ENCODE peak calls at places on chromosomes 2 and 18, in seven cellular contexts. F, O, T, M, X, B and H are unnamed samples.

GRCh38 chr2:10750610-10751009 is 29.2 kb downstream of the ATP6V1C2 start:
- DNase-seq in F (no peak), O (no peak), T (no peak), M (no peak), X (no peak), B (no peak), H (no peak)

GRCh38 chr2:5926896-5927512 is 234.8 kb downstream of the SOX11 start:
- DNase-seq in F (peak), O (no peak), T (no peak), M (no peak), X (no peak), B (no peak), H (no peak)

GRCh38 chr2:237201461-237202287 is 116.0 kb downstream of the COPS8 start:
- DNase-seq in F (no peak), O (no peak), T (peak), M (no peak), X (no peak), B (peak), H (no peak)

GRCh38 chr2:189798312-189799029 is 14.2 kb downstream of the PMS1 start:
- DNase-seq in F (no peak), O (peak), T (peak), M (no peak), X (no peak), B (peak), H (no peak)

GRCh38 chr2:25339791-25340339 is 1.9 kb downstream of the DNMT3A start:
- DNase-seq in F (peak), O (no peak), T (no peak), M (no peak), X (peak), B (no peak), H (no peak)

GRCh38 chr2:126700677-126701076 is 44.7 kb downstream of the GYPC start:
- DNase-seq in F (no peak), O (no peak), T (peak), M (no peak), X (no peak), B (peak), H (no peak)

GRCh38 chr18:21053127-21053526 is 58.5 kb downstream of the ROCK1 start:
- DNase-seq in F (no peak), O (no peak), T (peak), M (no peak), X (no peak), B (peak), H (no peak)

GRCh38 chr2:113822087-113822805 is 65.8 kb upstream of the SLC35F5 start:
- DNase-seq in F (no peak), O (no peak), T (no peak), M (no peak), X (no peak), B (no peak), H (no peak)

GRCh38 chr2:207895236-207895860 is 125.6 kb upstream of the FZD5 start:
- DNase-seq in F (no peak), O (no peak), T (no peak), M (no peak), X (no peak), B (no peak), H (no peak)

GRCh38 chr2:95007061-95007609 is 18.4 kb upstream of the MAL start:
- DNase-seq in F (no peak), O (no peak), T (no peak), M (no peak), X (no peak), B (no peak), H (no peak)

GRCh38 chr2:182943339-182943738 is 76.9 kb upstream of the FRZB start:
- DNase-seq in F (no peak), O (no peak), T (no peak), M (no peak), X (no peak), B (no peak), H (no peak)

GRCh38 chr18:12038661-12039417 is 54.8 kb upstream of the ANKRD62 start:
- DNase-seq in F (peak), O (peak), T (peak), M (peak), X (peak), B (peak), H (peak)

GRCh38 chr2:145715601-145716000 is 1195.7 kb upstream of the ZEB2 start:
- DNase-seq in F (no peak), O (no peak), T (no peak), M (no peak), X (no peak), B (no peak), H (no peak)

GRCh38 chr2:172429351-172429968 is 2.1 kb downstream of the ITGA6 start:
- DNase-seq in F (no peak), O (no peak), T (peak), M (no peak), X (no peak), B (no peak), H (no peak)

GRCh38 chr2:100067796-100068195 is 74.6 kb downstream of the AFF3 start:
- DNase-seq in F (no peak), O (no peak), T (no peak), M (no peak), X (no peak), B (no peak), H (no peak)

GRCh38 chr2:61340242-61340641 is 130.6 kb downstream of the USP34 start:
- DNase-seq in F (no peak), O (no peak), T (peak), M (no peak), X (no peak), B (peak), H (no peak)

GRCh38 chr2:193103064-193103463 is 908.3 kb upstream of the TMEFF2 start:
- DNase-seq in F (no peak), O (no peak), T (peak), M (no peak), X (no peak), B (peak), H (no peak)

GRCh38 chr18:69002233-69002632 is 204.4 kb downstream of the CCDC102B start:
- DNase-seq in F (no peak), O (no peak), T (no peak), M (no peak), X (no peak), B (no peak), H (no peak)

GRCh38 chr2:12856934-12857660 is 140.4 kb downstream of the TRIB2 start:
- DNase-seq in F (no peak), O (no peak), T (peak), M (no peak), X (no peak), B (no peak), H (no peak)

GRCh38 chr18:5466256-5466655 is 77.5 kb downstream of the EPB41L3 start:
- DNase-seq in F (no peak), O (no peak), T (no peak), M (no peak), X (no peak), B (no peak), H (no peak)

GRCh38 chr2:223418800-223419199 is 183.4 kb downstream of the SCG2 start:
- DNase-seq in F (no peak), O (no peak), T (no peak), M (no peak), X (no peak), B (no peak), H (no peak)
- H3K27ac ChIP-seq in F (no peak), O (no peak), T (peak), M (no peak), X (no peak), B (no peak), H (no peak)

DNA sequence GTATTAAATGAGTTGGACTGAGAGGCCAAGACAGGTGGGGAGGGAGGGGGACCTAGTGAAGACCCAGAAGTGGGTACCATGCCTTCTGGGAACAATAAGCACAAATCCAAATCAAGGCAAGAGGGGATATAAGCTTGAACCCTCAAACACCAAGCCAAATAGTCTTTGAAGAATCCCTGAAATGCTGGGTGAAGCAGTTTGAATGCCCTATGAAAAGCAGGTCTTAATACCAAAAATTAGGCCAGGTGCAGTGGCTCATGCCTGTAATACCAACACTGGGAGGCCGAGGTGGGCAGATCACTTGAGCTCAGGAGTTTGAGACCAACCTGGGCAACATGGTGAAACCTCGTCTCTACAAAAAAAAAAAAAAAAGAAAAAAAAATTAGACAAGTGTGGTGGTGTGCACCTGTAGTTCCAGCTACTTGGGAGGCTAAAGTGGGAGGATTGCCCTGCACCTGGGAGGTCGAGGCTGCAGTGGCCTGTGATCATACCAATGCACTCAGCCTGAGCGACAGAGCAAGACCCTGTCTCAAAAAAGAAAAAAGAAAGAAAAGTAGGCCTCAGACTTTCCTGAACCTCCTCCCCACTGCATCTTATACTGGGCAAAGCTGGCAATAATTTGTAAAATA is 3.5 kb downstream of the PCBP1 start:
- DNase-seq in F (no peak), O (no peak), T (no peak), M (no peak), X (no peak), B (no peak), H (no peak)
- H3K27ac ChIP-seq in F (peak), O (peak), T (peak), M (peak), X (no peak), B (no peak), H (no peak)

DNA sequence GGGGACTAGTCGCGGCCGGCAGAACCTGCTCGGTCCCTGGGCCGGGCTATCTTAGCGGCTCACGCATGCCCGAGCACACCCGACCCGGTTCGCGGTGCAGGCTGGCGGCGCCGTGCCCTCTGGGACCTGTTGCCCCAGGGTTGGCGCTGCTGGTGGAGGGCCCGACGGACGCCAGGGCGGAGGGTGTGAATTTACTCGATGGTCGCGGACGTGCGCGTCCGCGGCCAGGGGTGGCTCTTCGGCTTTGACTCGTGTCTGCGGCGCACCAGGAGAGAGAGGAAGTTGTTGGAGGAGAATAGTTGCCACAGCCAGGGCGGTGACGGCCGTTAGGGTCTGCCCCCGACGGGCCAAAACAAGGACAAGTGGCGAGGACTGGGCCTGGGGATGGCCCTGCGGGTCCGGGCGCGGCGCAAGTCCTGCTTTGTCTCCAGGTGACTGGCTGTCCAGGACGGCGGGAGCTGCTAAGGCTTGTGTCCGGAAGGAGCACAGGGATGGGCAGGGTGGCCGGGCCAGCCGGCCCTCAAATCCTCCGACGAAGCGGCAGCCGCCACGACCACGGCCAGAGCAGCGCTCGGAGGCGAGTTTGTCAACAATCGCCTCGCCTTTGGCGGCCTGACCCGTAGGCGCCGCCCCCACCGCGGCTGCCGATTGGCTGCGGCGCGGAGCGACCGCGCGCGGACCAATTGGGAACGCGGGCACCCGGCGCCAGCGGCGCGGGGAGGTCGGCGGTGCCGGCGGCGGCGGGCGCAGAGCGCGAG is 1.3 kb downstream of the BCL2L11 start:
- DNase-seq in F (peak), O (peak), T (peak), M (peak), X (peak), B (peak), H (peak)
- H3K27ac ChIP-seq in F (peak), O (peak), T (no peak), M (peak), X (no peak), B (peak), H (peak)

GRCh38 chr2:57776916-57777315 is 269.7 kb upstream of the VRK2 start:
- DNase-seq in F (no peak), O (no peak), T (no peak), M (no peak), X (no peak), B (no peak), H (no peak)

GRCh38 chr2:57782587-57782986 is 264.0 kb upstream of the VRK2 start:
- DNase-seq in F (no peak), O (no peak), T (no peak), M (no peak), X (no peak), B (no peak), H (no peak)
- H3K27ac ChIP-seq in F (no peak), O (no peak), T (no peak), M (no peak), X (no peak), B (no peak), H (no peak)

DNA sequence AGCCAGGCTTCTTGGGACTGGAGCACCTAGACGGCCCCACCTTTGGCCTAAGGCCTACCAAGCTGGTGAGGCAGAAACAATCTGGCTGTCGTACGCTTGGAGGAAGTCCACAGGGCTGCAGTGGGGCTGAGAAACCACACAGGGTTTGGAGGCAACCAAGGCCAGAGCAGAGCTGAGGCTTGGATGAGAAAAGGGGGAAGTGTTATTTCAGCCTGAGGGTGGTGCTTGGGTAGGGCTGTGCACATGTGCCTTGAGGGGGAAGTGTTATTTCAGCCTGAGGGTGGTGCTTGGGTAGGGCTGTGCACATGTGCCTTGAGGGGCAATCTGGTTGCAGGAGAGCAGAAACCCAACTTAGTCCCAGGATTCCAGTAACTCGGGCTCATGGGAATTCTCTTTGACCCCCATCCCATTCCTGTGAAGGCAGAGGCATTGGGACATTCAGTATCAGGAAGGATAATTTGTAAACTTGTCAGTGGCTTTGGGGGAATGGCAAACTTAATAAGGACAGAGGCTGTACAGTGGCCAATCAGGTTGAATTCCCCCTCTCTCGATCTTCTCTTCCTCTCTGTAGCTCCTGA is 973 bp upstream of the FBXO41 start:
- DNase-seq in F (no peak), O (peak), T (no peak), M (no peak), X (no peak), B (no peak), H (no peak)
- H3K27ac ChIP-seq in F (no peak), O (peak), T (no peak), M (no peak), X (no peak), B (peak), H (no peak)

DNA sequence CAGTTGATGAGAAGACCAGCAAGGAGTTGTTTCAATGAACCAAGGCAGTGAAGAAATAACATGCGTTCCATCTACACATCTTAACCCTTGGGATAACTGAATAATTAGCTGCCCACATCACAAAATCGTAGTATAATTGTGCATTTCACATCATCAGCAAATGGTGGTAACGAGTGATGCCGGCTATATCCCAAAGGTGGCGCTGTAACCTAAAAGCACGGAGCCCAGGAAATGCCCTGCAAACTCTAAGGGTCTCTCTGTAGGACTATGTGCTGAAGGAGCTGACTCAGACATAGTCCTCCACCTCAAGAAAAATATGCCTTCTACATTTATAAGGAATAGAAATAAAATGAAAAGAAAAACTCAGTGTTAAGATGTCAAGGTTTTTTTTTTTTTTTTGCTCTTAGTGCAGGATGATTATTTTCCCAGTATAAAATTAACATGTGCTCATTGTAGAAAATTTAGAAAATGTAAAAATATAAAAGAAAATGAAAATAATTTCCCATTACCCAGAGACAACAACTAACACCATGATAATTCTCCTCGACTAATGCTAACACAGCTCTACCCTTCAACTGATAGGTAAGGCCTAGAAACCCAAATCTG is 23.1 kb upstream of the DSG3 start:
- DNase-seq in F (no peak), O (peak), T (peak), M (no peak), X (peak), B (peak), H (no peak)
- H3K27ac ChIP-seq in F (no peak), O (no peak), T (no peak), M (no peak), X (no peak), B (no peak), H (no peak)

GRCh38 chr2:150466770-150467640 is 20.5 kb downstream of the RND3 start:
- DNase-seq in F (no peak), O (no peak), T (peak), M (no peak), X (no peak), B (no peak), H (no peak)
- H3K27ac ChIP-seq in F (no peak), O (no peak), T (peak), M (peak), X (no peak), B (peak), H (peak)

GRCh38 chr2:235087812-235088607 is 136.2 kb downstream of the SH3BP4 start:
- DNase-seq in F (no peak), O (no peak), T (no peak), M (no peak), X (no peak), B (no peak), H (no peak)

GRCh38 chr2:235085476-235085875 is 133.7 kb downstream of the SH3BP4 start:
- DNase-seq in F (no peak), O (no peak), T (peak), M (no peak), X (no peak), B (no peak), H (no peak)

GRCh38 chr2:235088608-235089020 is 136.8 kb downstream of the SH3BP4 start:
- DNase-seq in F (no peak), O (no peak), T (peak), M (no peak), X (no peak), B (peak), H (no peak)

GRCh38 chr2:235084424-235084823 is 132.6 kb downstream of the SH3BP4 start:
- DNase-seq in F (no peak), O (no peak), T (no peak), M (no peak), X (no peak), B (no peak), H (no peak)

DNA sequence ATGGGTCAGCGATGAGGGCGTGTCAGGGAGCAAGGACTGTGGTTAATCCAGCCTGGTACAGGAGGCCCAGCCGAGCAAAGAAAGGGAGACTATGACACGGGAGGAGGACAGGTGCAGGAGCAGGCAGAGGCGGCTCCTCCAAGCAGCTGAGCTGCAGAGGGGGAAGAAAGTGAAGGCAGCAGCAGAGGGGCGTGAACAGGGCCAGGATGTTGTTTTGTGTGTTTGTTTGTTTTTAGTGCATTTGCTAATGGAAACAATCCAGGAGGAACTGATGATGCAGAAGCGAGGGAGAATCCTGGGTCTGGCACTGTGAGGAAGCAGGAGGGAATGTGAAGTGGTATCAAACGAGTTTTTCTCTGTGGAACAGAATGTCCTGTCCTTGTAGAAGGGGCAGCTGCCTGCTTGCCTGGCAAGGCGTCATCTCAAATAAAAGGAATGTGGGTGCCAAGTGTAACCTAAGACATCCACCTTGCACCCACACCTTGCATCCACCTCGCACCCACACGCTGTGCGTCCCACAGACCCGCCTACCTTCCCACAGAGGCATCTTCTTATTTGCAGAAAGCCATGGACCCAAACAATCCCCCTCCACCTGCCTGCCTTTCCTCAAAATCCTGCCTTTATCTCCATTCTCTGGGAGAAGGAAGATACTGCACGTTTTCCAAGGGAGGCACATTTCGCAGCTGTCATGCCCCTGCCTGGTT is 134.8 kb downstream of the SH3BP4 start:
- DNase-seq in F (no peak), O (no peak), T (peak), M (no peak), X (no peak), B (no peak), H (no peak)
- H3K27ac ChIP-seq in F (no peak), O (no peak), T (no peak), M (no peak), X (no peak), B (no peak), H (no peak)

GRCh38 chr2:109646961-109647360 is 32.8 kb downstream of the SOWAHC start:
- DNase-seq in F (no peak), O (no peak), T (no peak), M (no peak), X (no peak), B (no peak), H (no peak)
- H3K27ac ChIP-seq in F (no peak), O (no peak), T (no peak), M (peak), X (no peak), B (no peak), H (no peak)

DNA sequence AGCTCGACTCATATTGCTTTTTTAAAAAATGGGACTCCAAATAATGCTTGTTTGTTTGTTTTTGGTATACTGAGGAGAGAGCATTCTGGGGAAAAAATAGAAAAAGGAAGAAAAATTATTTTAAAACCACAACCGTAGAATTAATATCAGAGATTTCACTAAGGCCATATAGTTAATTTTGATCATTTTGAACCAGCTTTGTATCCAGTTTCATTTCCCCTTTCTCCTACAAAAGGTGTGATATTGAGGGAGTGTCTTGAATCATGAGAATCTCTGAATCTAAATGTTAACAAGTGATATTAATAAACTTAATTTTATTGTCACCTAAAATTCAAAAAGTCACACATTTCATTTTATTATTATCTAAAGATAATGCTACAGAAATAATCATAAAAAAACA is 198.5 kb upstream of the GALNT5 start:
- DNase-seq in F (no peak), O (no peak), T (no peak), M (no peak), X (no peak), B (no peak), H (no peak)
- H3K27ac ChIP-seq in F (no peak), O (no peak), T (no peak), M (no peak), X (no peak), B (no peak), H (no peak)